ENCODE peak calls at places on chromosome 1, in eight cellular contexts. One of them, this sample, is unnamed.

GRCh38 chr1:227323164-227323955 is 5.1 kb upstream of the CDC42BPA start:
- DNase-seq in breast epithelium: no peak
- DNase-seq in GM06990: no peak
- DNase-seq in Calu3: peak
- DNase-seq in endothelial cell: no peak
- DNase-seq in fibroblast of mammary gland: no peak
- DNase-seq in right lobe of liver: no peak
- DNase-seq in colonic mucosa: peak
- DNase-seq in this sample: no peak

GRCh38 chr1:200250469-200250868 is 159.4 kb downstream of the ZNF281 start:
- DNase-seq in fibroblast of mammary gland: no peak
- DNase-seq in Calu3: no peak
- DNase-seq in endothelial cell: no peak
- DNase-seq in GM06990: no peak
- DNase-seq in breast epithelium: no peak
- DNase-seq in colonic mucosa: no peak
- DNase-seq in right lobe of liver: no peak
- DNase-seq in this sample: no peak

GRCh38 chr1:85681087-85681486 is 27.1 kb downstream of the ZNHIT6 start:
- DNase-seq in colonic mucosa: no peak
- DNase-seq in fibroblast of mammary gland: peak
- DNase-seq in right lobe of liver: no peak
- DNase-seq in GM06990: no peak
- DNase-seq in breast epithelium: no peak
- DNase-seq in endothelial cell: no peak
- DNase-seq in Calu3: peak
- DNase-seq in this sample: peak

GRCh38 chr1:202214089-202214843 is 20.7 kb downstream of the LGR6 start:
- DNase-seq in GM06990: no peak
- DNase-seq in Calu3: no peak
- DNase-seq in right lobe of liver: no peak
- DNase-seq in fibroblast of mammary gland: no peak
- DNase-seq in colonic mucosa: no peak
- DNase-seq in breast epithelium: peak
- DNase-seq in endothelial cell: no peak
- DNase-seq in this sample: no peak

GRCh38 chr1:58481962-58482361 is 64.6 kb downstream of the OMA1 start:
- DNase-seq in Calu3: no peak
- DNase-seq in fibroblast of mammary gland: no peak
- DNase-seq in endothelial cell: no peak
- DNase-seq in right lobe of liver: no peak
- DNase-seq in colonic mucosa: no peak
- DNase-seq in breast epithelium: no peak
- DNase-seq in GM06990: no peak
- DNase-seq in this sample: no peak

GRCh38 chr1:168386949-168387586 is 106.4 kb downstream of the TBX19 start:
- DNase-seq in Calu3: peak
- DNase-seq in colonic mucosa: peak
- DNase-seq in breast epithelium: peak
- DNase-seq in endothelial cell: peak
- DNase-seq in fibroblast of mammary gland: peak
- DNase-seq in right lobe of liver: peak
- DNase-seq in GM06990: peak
- DNase-seq in this sample: peak

GRCh38 chr1:71542155-71542554 is 461.3 kb upstream of the ZRANB2 start:
- DNase-seq in Calu3: no peak
- DNase-seq in GM06990: no peak
- DNase-seq in colonic mucosa: no peak
- DNase-seq in breast epithelium: no peak
- DNase-seq in endothelial cell: no peak
- DNase-seq in right lobe of liver: no peak
- DNase-seq in fibroblast of mammary gland: no peak
- DNase-seq in this sample: no peak

GRCh38 chr1:110425196-110425595 is 17.7 kb upstream of the LAMTOR5 start:
- DNase-seq in endothelial cell: no peak
- DNase-seq in right lobe of liver: no peak
- DNase-seq in breast epithelium: no peak
- DNase-seq in fibroblast of mammary gland: no peak
- DNase-seq in Calu3: no peak
- DNase-seq in GM06990: no peak
- DNase-seq in colonic mucosa: no peak
- DNase-seq in this sample: no peak

GRCh38 chr1:244652699-244653438 is at the start of gene DESI2:
- DNase-seq in fibroblast of mammary gland: peak
- DNase-seq in GM06990: peak
- DNase-seq in breast epithelium: peak
- DNase-seq in Calu3: peak
- DNase-seq in right lobe of liver: peak
- DNase-seq in colonic mucosa: peak
- DNase-seq in endothelial cell: peak
- DNase-seq in this sample: peak

DNA sequence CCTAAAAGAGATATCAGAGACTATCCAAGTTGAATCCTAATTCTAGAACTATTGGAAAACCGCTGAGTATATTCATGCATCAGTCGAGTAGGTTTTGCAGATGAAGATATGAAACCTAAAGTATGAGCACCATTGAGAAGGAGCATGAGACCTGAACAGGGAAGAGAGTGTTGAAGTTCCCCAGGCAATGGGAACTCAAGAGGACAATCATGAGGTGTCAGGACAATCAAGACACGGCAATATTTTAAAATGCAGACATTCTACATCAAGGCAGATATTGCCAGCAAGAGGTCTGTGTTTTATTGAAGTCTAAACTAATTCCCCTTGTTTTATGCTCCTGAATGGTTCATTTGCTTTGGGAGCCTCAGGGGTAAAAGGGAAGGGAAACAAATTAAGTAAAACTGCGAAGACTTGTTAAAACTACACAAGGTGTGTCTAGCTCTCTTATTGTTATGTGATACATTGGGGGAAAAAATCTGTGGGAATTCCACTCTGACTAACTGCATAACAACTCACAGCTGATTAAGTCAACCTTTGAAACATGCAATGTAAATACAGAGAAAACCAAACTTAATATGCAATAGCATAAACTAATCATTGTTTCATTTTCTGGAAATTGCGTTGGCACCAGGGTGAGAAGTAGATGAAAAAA is 347.9 kb upstream of the ADGRL2 start:
- DNase-seq in endothelial cell: no peak
- DNase-seq in colonic mucosa: no peak
- DNase-seq in Calu3: no peak
- DNase-seq in GM06990: no peak
- DNase-seq in fibroblast of mammary gland: no peak
- DNase-seq in right lobe of liver: no peak
- DNase-seq in breast epithelium: no peak
- DNase-seq in this sample: peak
- TF ChIP-seq CTCF in endothelial cell: no peak
- TF ChIP-seq CTCF in colonic mucosa: no peak
- TF ChIP-seq CTCF in Calu3: no peak
- TF ChIP-seq CTCF in GM06990: no peak
- TF ChIP-seq CTCF in fibroblast of mammary gland: no peak
- TF ChIP-seq CTCF in right lobe of liver: no peak
- TF ChIP-seq CTCF in breast epithelium: no peak
- TF ChIP-seq CTCF in this sample: no peak

GRCh38 chr1:25695991-25696330 is 79.4 kb downstream of the MAN1C1 start:
- DNase-seq in endothelial cell: no peak
- DNase-seq in Calu3: no peak
- DNase-seq in breast epithelium: no peak
- DNase-seq in fibroblast of mammary gland: peak
- DNase-seq in GM06990: no peak
- DNase-seq in right lobe of liver: no peak
- DNase-seq in colonic mucosa: no peak
- DNase-seq in this sample: peak

GRCh38 chr1:25694591-25695007 is 78.0 kb downstream of the MAN1C1 start:
- DNase-seq in Calu3: no peak
- DNase-seq in GM06990: no peak
- DNase-seq in right lobe of liver: no peak
- DNase-seq in fibroblast of mammary gland: no peak
- DNase-seq in colonic mucosa: no peak
- DNase-seq in endothelial cell: no peak
- DNase-seq in breast epithelium: no peak
- DNase-seq in this sample: peak

GRCh38 chr1:25694167-25694566 is 77.6 kb downstream of the MAN1C1 start:
- DNase-seq in colonic mucosa: peak
- DNase-seq in endothelial cell: no peak
- DNase-seq in right lobe of liver: no peak
- DNase-seq in Calu3: no peak
- DNase-seq in GM06990: no peak
- DNase-seq in fibroblast of mammary gland: peak
- DNase-seq in breast epithelium: no peak
- DNase-seq in this sample: peak

GRCh38 chr1:25697426-25698220 is 81.0 kb downstream of the MAN1C1 start:
- DNase-seq in fibroblast of mammary gland: no peak
- DNase-seq in right lobe of liver: no peak
- DNase-seq in GM06990: no peak
- DNase-seq in colonic mucosa: no peak
- DNase-seq in breast epithelium: no peak
- DNase-seq in endothelial cell: no peak
- DNase-seq in Calu3: no peak
- DNase-seq in this sample: no peak

DNA sequence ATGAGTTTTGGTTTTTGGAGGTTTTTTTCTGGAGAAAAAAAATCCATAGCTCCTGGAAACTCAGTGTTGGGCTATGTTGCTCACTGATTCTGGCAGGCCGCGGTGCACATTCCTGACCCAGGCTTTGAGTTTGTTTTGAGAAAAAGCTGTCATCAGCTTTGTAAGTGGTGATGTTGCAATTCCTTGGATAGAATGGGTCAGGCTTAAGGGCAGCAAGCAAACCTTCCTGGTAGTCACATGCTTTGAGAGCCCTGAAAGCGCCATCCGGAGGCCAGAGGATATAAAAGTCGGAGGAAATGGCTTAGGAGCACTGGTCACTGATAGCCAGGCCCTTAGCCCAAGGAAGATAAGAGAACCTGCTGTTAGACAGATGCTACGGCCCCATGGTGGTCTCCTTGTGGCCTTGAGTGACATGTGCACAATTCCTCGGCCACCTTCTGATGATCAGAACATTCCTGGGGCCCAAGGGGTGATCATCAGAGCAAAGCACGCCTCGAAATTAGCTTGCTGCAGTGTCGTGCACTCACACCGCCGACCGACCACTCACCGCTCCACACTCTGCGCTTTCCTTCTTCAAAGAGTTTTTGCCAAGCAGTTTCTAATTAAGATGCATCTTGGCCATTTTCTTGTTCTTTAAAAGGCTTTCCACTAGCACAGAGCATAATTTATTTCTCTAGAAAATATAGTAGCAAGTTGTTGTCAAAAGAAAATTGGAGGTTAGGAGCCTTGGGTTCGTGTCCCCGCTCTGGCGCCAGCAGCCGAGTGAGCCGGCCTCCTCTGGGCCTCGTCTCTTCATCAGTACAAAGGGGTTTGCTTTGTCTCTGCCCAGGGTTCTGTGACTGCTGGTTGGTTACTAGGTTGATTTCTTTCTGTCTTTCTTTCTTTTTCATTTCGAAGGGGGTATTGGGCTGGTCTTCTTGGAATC is 78.7 kb downstream of the MAN1C1 start:
- DNase-seq in Calu3: peak
- DNase-seq in right lobe of liver: peak
- DNase-seq in breast epithelium: peak
- DNase-seq in colonic mucosa: peak
- DNase-seq in GM06990: no peak
- DNase-seq in fibroblast of mammary gland: peak
- DNase-seq in endothelial cell: peak
- DNase-seq in this sample: peak
- TF ChIP-seq CTCF in Calu3: no peak
- TF ChIP-seq CTCF in right lobe of liver: peak
- TF ChIP-seq CTCF in breast epithelium: no peak
- TF ChIP-seq CTCF in colonic mucosa: no peak
- TF ChIP-seq CTCF in GM06990: no peak
- TF ChIP-seq CTCF in fibroblast of mammary gland: peak
- TF ChIP-seq CTCF in endothelial cell: no peak
- TF ChIP-seq CTCF in this sample: peak

DNA sequence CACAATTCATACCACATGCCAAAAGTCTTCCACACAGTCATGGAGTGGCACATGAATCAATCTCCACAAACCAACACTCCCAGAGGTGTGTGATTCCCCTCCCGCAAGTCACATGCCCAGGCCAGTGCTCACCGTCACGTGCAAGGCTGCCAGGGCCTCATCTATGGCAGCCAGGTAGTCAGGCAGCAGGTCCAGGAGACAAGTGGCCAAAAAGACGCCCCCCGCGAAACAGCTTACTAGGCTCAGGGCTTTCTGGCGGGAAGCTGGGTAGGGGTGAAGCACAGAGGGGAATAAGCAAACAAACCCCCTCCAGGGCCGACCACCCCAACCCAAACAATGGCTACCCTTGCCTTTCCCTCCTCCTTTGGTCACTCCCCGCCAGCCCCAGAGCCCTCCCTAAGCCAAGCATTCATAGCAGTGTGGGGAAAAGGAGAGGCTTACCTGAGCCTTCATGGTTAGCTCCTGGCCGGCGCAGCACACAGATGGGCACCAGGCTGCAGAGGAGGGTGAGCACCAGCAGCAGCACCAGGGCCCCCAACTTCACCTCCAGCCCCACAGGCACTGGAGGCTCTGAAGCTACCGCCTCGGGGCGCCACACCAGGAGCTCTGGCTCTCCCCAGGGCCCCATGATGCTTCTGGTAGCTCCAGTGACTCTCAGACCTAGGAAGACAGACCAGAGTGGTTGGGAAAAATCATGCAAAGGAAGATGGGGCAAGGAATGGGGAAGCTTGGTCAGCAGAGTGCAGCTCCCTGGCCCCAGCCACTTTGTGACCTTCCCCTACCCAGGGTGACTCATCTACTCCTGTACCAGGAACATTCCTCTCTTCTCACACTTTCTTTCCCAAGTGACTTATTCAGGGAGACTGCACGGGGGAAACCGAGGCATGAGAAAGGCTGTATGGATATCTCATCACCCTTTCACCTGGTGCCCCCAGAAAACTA is 978 bp downstream of the SLC39A1 start:
- DNase-seq in right lobe of liver: no peak
- DNase-seq in fibroblast of mammary gland: peak
- DNase-seq in endothelial cell: no peak
- DNase-seq in Calu3: peak
- DNase-seq in breast epithelium: peak
- DNase-seq in GM06990: no peak
- DNase-seq in colonic mucosa: peak
- DNase-seq in this sample: peak
- TF ChIP-seq CTCF in right lobe of liver: no peak
- TF ChIP-seq CTCF in fibroblast of mammary gland: no peak
- TF ChIP-seq CTCF in endothelial cell: no peak
- TF ChIP-seq CTCF in Calu3: no peak
- TF ChIP-seq CTCF in breast epithelium: no peak
- TF ChIP-seq CTCF in GM06990: no peak
- TF ChIP-seq CTCF in colonic mucosa: no peak
- TF ChIP-seq CTCF in this sample: no peak

GRCh38 chr1:214085325-214085724 is 97.6 kb downstream of the PROX1 start:
- DNase-seq in GM06990: no peak
- DNase-seq in colonic mucosa: no peak
- DNase-seq in endothelial cell: no peak
- DNase-seq in Calu3: no peak
- DNase-seq in right lobe of liver: no peak
- DNase-seq in breast epithelium: no peak
- DNase-seq in fibroblast of mammary gland: no peak
- DNase-seq in this sample: no peak

DNA sequence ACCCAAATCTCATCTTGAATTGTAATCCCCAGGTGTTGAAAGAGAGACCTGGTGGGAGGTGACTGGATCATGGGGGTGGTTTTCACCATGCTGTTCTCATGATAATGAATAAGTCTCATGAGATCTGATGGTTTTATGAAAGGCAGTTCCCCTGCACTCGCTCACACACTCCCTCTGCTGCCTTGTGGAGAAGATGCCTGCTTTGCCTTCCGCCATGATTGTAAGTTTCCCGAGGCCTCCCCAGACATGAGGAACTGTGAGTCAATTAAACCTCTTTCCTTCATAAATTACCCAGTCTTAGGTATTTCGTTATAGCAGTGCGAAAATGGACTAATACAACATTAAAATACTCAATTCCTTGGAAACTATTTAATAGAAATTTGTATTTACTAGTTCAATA is 99.2 kb downstream of the PROX1 start:
- DNase-seq in breast epithelium: no peak
- DNase-seq in colonic mucosa: no peak
- DNase-seq in endothelial cell: no peak
- DNase-seq in right lobe of liver: no peak
- DNase-seq in Calu3: no peak
- DNase-seq in fibroblast of mammary gland: no peak
- DNase-seq in GM06990: no peak
- DNase-seq in this sample: no peak
- TF ChIP-seq CTCF in breast epithelium: no peak
- TF ChIP-seq CTCF in colonic mucosa: no peak
- TF ChIP-seq CTCF in endothelial cell: no peak
- TF ChIP-seq CTCF in right lobe of liver: no peak
- TF ChIP-seq CTCF in Calu3: no peak
- TF ChIP-seq CTCF in fibroblast of mammary gland: no peak
- TF ChIP-seq CTCF in GM06990: no peak
- TF ChIP-seq CTCF in this sample: no peak